ENCODE peak calls at places on chromosomes 12 and 14, in seven cellular contexts. N, T, F, K, O, H and R are unnamed samples.

GRCh38 chr14:77271113-77271710 is at the start of gene NGB:
- DNase-seq in F (no peak), N (peak), H (no peak), K (no peak), O (no peak), T (no peak), R (no peak)

GRCh38 chr14:88325883-88326282 is 2.8 kb upstream of the KCNK10 start:
- DNase-seq in K (no peak), H (no peak), T (no peak), F (no peak), O (no peak), N (no peak), R (no peak)

GRCh38 chr14:88518592-88519512 is 36.0 kb downstream of the PTPN21 start:
- DNase-seq in T (no peak), H (no peak), K (no peak), O (peak), F (no peak), N (no peak), R (no peak)

GRCh38 chr12:13094349-13094748 is 9.1 kb downstream of the GSG1 start:
- DNase-seq in H (no peak), O (no peak), F (no peak), N (no peak), K (no peak), T (no peak), R (no peak)

GRCh38 chr12:57150400-57150799 is 3.0 kb upstream of the LRP1-AS start:
- DNase-seq in F (no peak), N (peak), T (no peak), H (no peak), K (no peak), O (no peak), R (no peak)

GRCh38 chr14:91241848-91242247 is 2.7 kb downstream of the GPR68 start:
- DNase-seq in F (no peak), O (no peak), K (no peak), H (no peak), T (no peak), N (no peak), R (no peak)

GRCh38 chr14:95692109-95692508 is 5.9 kb downstream of the TCL1B start:
- DNase-seq in H (no peak), N (no peak), O (no peak), K (no peak), T (no peak), F (no peak), R (no peak)

GRCh38 chr12:47361389-47362031 is 281.8 kb upstream of the AMIGO2 start:
- DNase-seq in N (no peak), T (no peak), F (peak), K (peak), O (no peak), H (no peak), R (no peak)

GRCh38 chr12:52675301-52675701 is 4.9 kb downstream of the KRT1 start:
- DNase-seq in H (no peak), F (no peak), O (no peak), T (no peak), N (peak), K (no peak), R (no peak)

GRCh38 chr14:91987192-91987591 is 39.7 kb upstream of the FBLN5 start:
- DNase-seq in O (no peak), H (no peak), F (no peak), K (no peak), T (no peak), N (no peak), R (no peak)

GRCh38 chr12:93593833-93594232 is 21.4 kb downstream of the SOCS2 start:
- DNase-seq in K (no peak), H (no peak), F (no peak), N (no peak), O (no peak), T (no peak), R (no peak)

GRCh38 chr14:52876806-52877205 is 74.0 kb downstream of the FERMT2 start:
- DNase-seq in O (no peak), H (no peak), F (no peak), T (no peak), K (no peak), N (no peak), R (no peak)

GRCh38 chr14:35261774-35262173 is 30.4 kb upstream of the PSMA6 start:
- DNase-seq in K (no peak), F (no peak), T (no peak), N (no peak), H (no peak), O (no peak), R (no peak)

GRCh38 chr14:99603471-99603933 is 505 bp downstream of the CCDC85C start:
- DNase-seq in K (no peak), N (peak), T (peak), O (no peak), F (peak), H (peak), R (peak)

GRCh38 chr12:46361667-46362034 is 10.9 kb downstream of the SLC38A2 start:
- DNase-seq in N (no peak), O (no peak), H (no peak), T (no peak), K (no peak), F (no peak), R (no peak)

GRCh38 chr12:49825971-49826421 is 2.2 kb downstream of the NCKAP5L start:
- DNase-seq in H (no peak), T (no peak), F (no peak), O (no peak), N (no peak), K (no peak), R (no peak)

GRCh38 chr12:131852551-131853299 is 24.5 kb downstream of the MMP17 start:
- DNase-seq in N (peak), T (no peak), O (no peak), K (no peak), F (no peak), H (no peak), R (no peak)

GRCh38 chr12:123531091-123531490 is 2.4 kb downstream of the RILPL1 start:
- DNase-seq in N (no peak), O (no peak), T (no peak), K (no peak), H (no peak), F (no peak), R (no peak)

GRCh38 chr12:58645946-58646345 is 274.4 kb downstream of the LRIG3 start:
- DNase-seq in F (no peak), H (no peak), K (no peak), N (no peak), O (no peak), T (no peak), R (no peak)

GRCh38 chr12:2003676-2004112 is 563 bp downstream of the DCP1B start:
- DNase-seq in K (no peak), O (peak), T (peak), N (no peak), H (no peak), F (no peak), R (no peak)

GRCh38 chr12:104758771-104759170 is 199.3 kb downstream of the SLC41A2 start:
- DNase-seq in F (no peak), H (no peak), T (no peak), N (no peak), K (no peak), O (no peak), R (no peak)

GRCh38 chr12:31874961-31875608 is 84.1 kb upstream of the RESF1 start:
- DNase-seq in K (peak), N (no peak), T (no peak), H (no peak), F (peak), O (no peak), R (no peak)

GRCh38 chr14:76647699-76648298 is 113.5 kb upstream of the VASH1 start:
- DNase-seq in N (no peak), F (no peak), H (peak), K (no peak), O (no peak), T (peak), R (peak)

GRCh38 chr14:74042296-74042695 is 23.1 kb downstream of the BBOF1 start:
- DNase-seq in K (no peak), H (no peak), T (no peak), O (no peak), F (no peak), N (no peak), R (no peak)

GRCh38 chr12:68263366-68263765 is 10.0 kb upstream of the IL22 start:
- DNase-seq in N (no peak), O (no peak), T (no peak), H (no peak), K (no peak), F (no peak), R (no peak)

GRCh38 chr12:54716284-54716683 is 68.1 kb upstream of the DCD start:
- DNase-seq in F (no peak), N (no peak), K (no peak), H (no peak), T (no peak), O (no peak), R (no peak)

GRCh38 chr14:53399057-53399456 is 245.9 kb upstream of the DDHD1 start:
- DNase-seq in T (no peak), H (no peak), O (peak), N (no peak), K (no peak), F (no peak), R (no peak)

GRCh38 chr12:4270670-4271432 is 2.7 kb upstream of the CCND2 start:
- DNase-seq in F (peak), O (no peak), N (no peak), T (no peak), K (peak), H (no peak), R (no peak)

GRCh38 chr12:121916719-121917118 is 1.7 kb upstream of the CFAP251 start:
- DNase-seq in T (no peak), O (no peak), H (peak), N (no peak), F (no peak), K (no peak), R (no peak)

GRCh38 chr12:69645031-69645430 is 34.3 kb upstream of the LRRC10 start:
- DNase-seq in K (no peak), F (no peak), H (no peak), N (no peak), T (no peak), O (no peak), R (no peak)